ENCODE peak calls at places on chromosomes 13 and 19, in eight cellular contexts. C is suprapubic skin, W is body of pancreas, T is uterus, L is sigmoid colon, E is adrenal gland, P is stomach, R is transverse colon. A is an unnamed sample.
A peak's percentile ranks its signal among the peaks of the same experiment; 100 is the strongest.

GRCh38 chr13:31909889-31910551 is 121.6 kb upstream of the FRY start:
- DNase-seq in C (no peak), W (peak; percentile 66), T (peak; percentile 49), L (no peak), E (peak; percentile 66), P (peak; percentile 53), R (peak; percentile 46), A (no peak)

GRCh38 chr13:32299893-32300292 is 15.3 kb downstream of the ZAR1L start:
- DNase-seq in C (no peak), W (no peak), T (no peak), L (no peak), E (no peak), P (no peak), R (no peak), A (no peak)

GRCh38 chr13:51621597-51621996 is 37.3 kb downstream of the WDFY2 start:
- DNase-seq in C (no peak), W (no peak), T (no peak), L (no peak), E (no peak), P (no peak), R (no peak), A (no peak)

GRCh38 chr19:55156202-55157063 is 1.1 kb downstream of the TNNI3 start:
- DNase-seq in C (no peak), W (peak; percentile 72), T (no peak), L (no peak), E (peak; percentile 89), P (peak; percentile 65), R (peak; percentile 74), A (no peak)

GRCh38 chr13:33454844-33455256 is 169.3 kb upstream of the STARD13 start:
- DNase-seq in C (no peak), W (no peak), T (no peak), L (no peak), E (no peak), P (no peak), R (no peak), A (no peak)

GRCh38 chr13:101757446-101758039 is 305.1 kb downstream of the ITGBL1 start:
- DNase-seq in C (no peak), W (no peak), T (no peak), L (no peak), E (no peak), P (no peak), R (no peak), A (no peak)

GRCh38 chr13:51315658-51316057 is 23.8 kb upstream of the SERPINE3 start:
- DNase-seq in C (no peak), W (no peak), T (no peak), L (no peak), E (no peak), P (no peak), R (no peak), A (no peak)

GRCh38 chr19:55080915-55081772 is 5.5 kb downstream of the EPS8L1 start:
- DNase-seq in C (no peak), W (peak; percentile 77), T (no peak), L (no peak), E (peak; percentile 78), P (peak; percentile 66), R (peak; percentile 93), A (no peak)

GRCh38 chr19:29269641-29270040 is 56.7 kb upstream of the UQCRFS1 start:
- DNase-seq in C (peak; percentile 45), W (no peak), T (no peak), L (peak; percentile 56), E (no peak), P (no peak), R (no peak), A (no peak)

GRCh38 chr13:77353980-77354379 is 27.1 kb upstream of the MYCBP2 start:
- DNase-seq in C (no peak), W (no peak), T (no peak), L (no peak), E (no peak), P (no peak), R (no peak), A (no peak)

GRCh38 chr13:46667687-46668281 is 114.8 kb downstream of the LRCH1 start:
- DNase-seq in C (no peak), W (no peak), T (no peak), L (no peak), E (no peak), P (no peak), R (no peak), A (no peak)

GRCh38 chr13:53161231-53161630 is 132.6 kb downstream of the OLFM4 start:
- DNase-seq in C (no peak), W (no peak), T (no peak), L (no peak), E (no peak), P (no peak), R (no peak), A (no peak)

GRCh38 chr13:89899302-89900103 is 1448.0 kb upstream of the MIR17HG start:
- DNase-seq in C (no peak), W (no peak), T (no peak), L (no peak), E (no peak), P (no peak), R (no peak), A (no peak)

GRCh38 chr19:13212759-13213330 is 62.6 kb downstream of the IER2 start:
- DNase-seq in C (no peak), W (peak; percentile 60), T (peak; percentile 54), L (peak; percentile 72), E (peak; percentile 61), P (peak; percentile 75), R (peak; percentile 80), A (peak; percentile 38)

GRCh38 chr13:86907116-86907515 is 764.1 kb upstream of the SLITRK5 start:
- DNase-seq in C (no peak), W (no peak), T (no peak), L (no peak), E (no peak), P (no peak), R (no peak), A (no peak)

GRCh38 chr19:54600228-54600627 is 6.8 kb downstream of the LILRA1 start:
- DNase-seq in C (no peak), W (no peak), T (no peak), L (no peak), E (no peak), P (no peak), R (no peak), A (no peak)

GRCh38 chr13:103883698-103884097 is 817.5 kb upstream of the SLC10A2 start:
- DNase-seq in C (no peak), W (no peak), T (no peak), L (no peak), E (no peak), P (no peak), R (no peak), A (no peak)

GRCh38 chr13:44719857-44720671 is 143.9 kb upstream of the TSC22D1 start:
- DNase-seq in C (no peak), W (no peak), T (no peak), L (no peak), E (no peak), P (no peak), R (no peak), A (peak; percentile 19)

GRCh38 chr19:4974855-4975469 is 6.0 kb downstream of the KDM4B start:
- DNase-seq in C (no peak), W (no peak), T (no peak), L (no peak), E (no peak), P (no peak), R (no peak), A (no peak)

GRCh38 chr19:4369888-4370260 is 26.5 kb downstream of the MPND start:
- DNase-seq in C (no peak), W (peak; percentile 55), T (no peak), L (no peak), E (peak; percentile 62), P (peak; percentile 80), R (peak; percentile 76), A (no peak)

GRCh38 chr13:44380404-44381165 is 7.0 kb downstream of the SERP2 start:
- DNase-seq in C (no peak), W (no peak), T (no peak), L (no peak), E (no peak), P (no peak), R (no peak), A (no peak)

GRCh38 chr19:53365899-53366493 is 491 bp downstream of the ZNF525 start:
- DNase-seq in C (no peak), W (peak; percentile 39), T (no peak), L (no peak), E (no peak), P (no peak), R (peak; percentile 51), A (no peak)
- H3K27ac ChIP-seq in C (peak overlapping the region; percentile 76), W (no peak overlapping the region), T (peak overlapping the region; percentile 83), L (peak overlapping the region; percentile 84), E (no peak overlapping the region), P (peak overlapping the region; percentile 76), R (peak overlapping the region; percentile 88), A (peak overlapping the region; percentile 80)

GRCh38 chr19:44618640-44619357 is 5.4 kb downstream of the IGSF23 start:
- DNase-seq in C (no peak), W (no peak), T (no peak), L (no peak), E (no peak), P (no peak), R (no peak), A (no peak)
- H3K4me3 ChIP-seq in C (no peak overlapping the region), W (no peak overlapping the region), T (no peak overlapping the region), L (no peak overlapping the region), E (no peak overlapping the region), P (no peak overlapping the region), R (no peak overlapping the region), A (no peak overlapping the region)

DNA sequence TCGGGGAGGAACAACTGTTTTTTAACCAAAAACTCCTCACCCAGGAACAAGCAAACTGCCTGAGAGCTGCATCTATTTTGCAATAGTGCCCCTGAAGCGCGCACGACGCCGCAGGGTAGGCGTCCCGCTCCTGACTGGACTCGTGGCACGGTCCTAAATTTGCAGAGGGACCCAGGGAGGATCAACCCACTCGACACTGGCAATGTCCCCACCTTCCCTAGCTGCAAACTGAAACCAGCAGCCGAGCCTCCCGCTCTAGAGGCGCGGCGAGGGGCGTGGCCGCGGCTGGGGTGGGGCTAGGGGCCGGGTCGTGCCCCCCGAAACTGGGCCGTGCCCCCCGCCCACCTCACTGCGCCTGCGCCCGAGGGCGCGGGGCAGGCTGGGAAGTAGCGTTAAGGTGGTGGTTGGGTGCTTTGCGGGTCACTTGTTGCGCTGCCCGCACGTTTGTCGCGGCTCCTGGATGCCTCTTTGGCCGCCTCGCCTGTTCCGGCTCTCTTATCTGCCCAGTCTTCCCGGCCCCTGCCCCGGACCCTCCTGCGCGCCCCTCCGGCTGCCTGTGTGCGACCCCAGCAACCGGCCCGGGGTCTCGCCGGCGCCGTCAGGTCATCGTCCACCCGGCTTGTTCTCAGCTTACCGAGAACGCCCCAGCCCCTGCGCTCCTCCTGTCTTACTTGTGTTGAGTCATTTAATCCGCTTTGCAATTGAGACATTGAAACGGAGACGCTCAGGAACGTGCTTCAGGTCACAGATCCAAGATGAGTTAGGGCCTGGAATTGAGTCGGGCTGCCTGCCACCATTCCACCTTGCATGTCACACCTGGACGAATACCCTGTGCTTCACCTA is 37.9 kb upstream of the LSM14A start:
- DNase-seq in C (peak; percentile 85), W (peak; percentile 93), T (peak; percentile 85), L (peak; percentile 93), E (peak; percentile 88), P (peak; percentile 92), R (peak; percentile 93), A (peak; percentile 72)
- TF ChIP-seq POLR2A in C (no peak), W (peak; percentile 91), T (peak; percentile 63), L (peak; percentile 48), E (peak; percentile 80), P (no peak), R (peak; percentile 57), A (peak; percentile 80)

DNA sequence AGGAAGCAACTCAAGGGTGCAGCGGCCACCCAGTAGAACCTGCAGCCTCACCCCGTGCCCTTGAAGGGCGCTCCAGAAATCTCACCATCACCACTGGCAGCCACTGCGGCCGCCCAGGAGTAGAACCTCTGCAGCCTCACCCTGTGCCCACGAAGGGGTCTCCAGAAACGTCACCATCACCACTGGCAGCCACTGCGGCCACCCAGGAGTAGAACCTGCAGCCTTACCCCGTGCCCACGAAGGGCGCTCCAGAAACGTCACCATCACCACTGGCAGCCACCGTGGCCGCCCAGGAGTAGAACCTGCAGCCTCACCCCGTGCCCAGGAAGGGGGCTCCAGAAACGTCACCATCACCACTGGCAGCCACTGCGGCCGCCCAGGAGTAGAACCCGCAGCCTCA is 336.0 kb downstream of the TEX29 start:
- DNase-seq in C (no peak), W (no peak), T (no peak), L (no peak), E (no peak), P (no peak), R (no peak), A (no peak)
- H3K27ac ChIP-seq in C (no peak overlapping the region), W (no peak overlapping the region), T (no peak overlapping the region), L (no peak overlapping the region), E (no peak overlapping the region), P (no peak overlapping the region), R (no peak overlapping the region), A (no peak overlapping the region)

A was measured in tibial nerve.